ENCODE peak calls at places on chromosomes 12 and 14, in five cellular contexts. P, Y, L, T and K are unnamed samples.

GRCh38 chr14:38389666-38390065 is 133.8 kb upstream of the CLEC14A start:
- DNase-seq in L (no peak), Y (no peak), P (no peak), T (no peak), K (no peak)

GRCh38 chr14:99946652-99947489 is 118.4 kb upstream of the EVL start:
- DNase-seq in P (peak; percentile 44), Y (no peak), T (peak; percentile 26), L (peak; percentile 22), K (peak; percentile 72)

GRCh38 chr14:96938946-96939345 is 141.8 kb downstream of the VRK1 start:
- DNase-seq in L (no peak), T (peak; percentile 60), P (no peak), Y (no peak), K (peak; percentile 30)

GRCh38 chr14:91154851-91155625 is 41.2 kb downstream of the DGLUCY start:
- DNase-seq in Y (no peak), P (peak; percentile 64), T (peak; percentile 9), L (peak; percentile 25), K (no peak)

GRCh38 chr12:27319394-27319793 is 13.2 kb upstream of the BMAL2 start:
- DNase-seq in L (no peak), T (no peak), Y (no peak), P (no peak), K (no peak)

GRCh38 chr14:96362071-96362964 is 823 bp downstream of the ATG2B start:
- DNase-seq in Y (peak; percentile 39), L (peak; percentile 39), T (peak; percentile 88), P (no peak), K (peak; percentile 18)

GRCh38 chr12:108289342-108290131 is 49.6 kb downstream of the CMKLR1 start:
- DNase-seq in L (no peak), P (no peak), T (no peak), Y (peak; percentile 73), K (no peak)

GRCh38 chr12:116547955-116548471 is 11.2 kb upstream of the MAP1LC3B2 start:
- DNase-seq in T (no peak), P (no peak), L (peak; percentile 63), Y (no peak), K (no peak)

GRCh38 chr12:75115748-75116147 is 93.9 kb downstream of the KCNC2 start:
- DNase-seq in L (no peak), P (no peak), T (no peak), Y (no peak), K (no peak)

GRCh38 chr12:80857311-80857710 is 80.4 kb downstream of the LIN7A start:
- DNase-seq in Y (no peak), P (no peak), T (no peak), L (no peak), K (no peak)

GRCh38 chr12:108850854-108851573 is 6.4 kb downstream of the SSH1 start:
- DNase-seq in T (peak; percentile 40), L (peak; percentile 36), P (no peak), Y (no peak), K (peak; percentile 65)

GRCh38 chr12:101200824-101201223 is 9.2 kb downstream of the SLC5A8 start:
- DNase-seq in P (no peak), Y (no peak), T (no peak), L (no peak), K (no peak)

GRCh38 chr12:121669525-121669908 is at the start of gene MORN3:
- DNase-seq in L (no peak), Y (no peak), T (no peak), P (no peak), K (no peak)

GRCh38 chr12:94416613-94417012 is 43.1 kb downstream of the CEP83 start:
- DNase-seq in P (no peak), Y (no peak), L (no peak), T (no peak), K (no peak)

GRCh38 chr14:39302124-39302810 is 68.6 kb downstream of the MIA2 start:
- DNase-seq in T (no peak), Y (no peak), P (no peak), L (no peak), K (no peak)

GRCh38 chr14:52355016-52355430 is 40.9 kb downstream of the PTGER2 start:
- DNase-seq in P (no peak), T (no peak), L (no peak), Y (no peak), K (no peak)

GRCh38 chr12:22657538-22657937 is 32.6 kb downstream of the ETNK1 start:
- DNase-seq in Y (no peak), T (no peak), L (no peak), P (no peak), K (no peak)

GRCh38 chr12:13379531-13379930 is 183.0 kb downstream of the EMP1 start:
- DNase-seq in T (no peak), L (no peak), Y (no peak), P (no peak), K (no peak)

GRCh38 chr14:75293920-75294648 is 15.5 kb downstream of the FOS start:
- DNase-seq in Y (peak; percentile 93), T (peak; percentile 95), P (peak; percentile 96), L (peak; percentile 91), K (peak; percentile 99)

GRCh38 chr14:75294649-75295033 is 16.0 kb downstream of the FOS start:
- DNase-seq in L (no peak), P (no peak), T (no peak), Y (no peak), K (peak; percentile 23)

GRCh38 chr14:75292886-75293285 is 14.3 kb downstream of the FOS start:
- DNase-seq in L (no peak), P (no peak), Y (no peak), T (no peak), K (no peak)

GRCh38 chr14:75295491-75296338 is 17.1 kb downstream of the FOS start:
- DNase-seq in P (peak; percentile 83), T (peak; percentile 72), L (peak; percentile 81), Y (peak; percentile 87), K (peak; percentile 51)

DNA sequence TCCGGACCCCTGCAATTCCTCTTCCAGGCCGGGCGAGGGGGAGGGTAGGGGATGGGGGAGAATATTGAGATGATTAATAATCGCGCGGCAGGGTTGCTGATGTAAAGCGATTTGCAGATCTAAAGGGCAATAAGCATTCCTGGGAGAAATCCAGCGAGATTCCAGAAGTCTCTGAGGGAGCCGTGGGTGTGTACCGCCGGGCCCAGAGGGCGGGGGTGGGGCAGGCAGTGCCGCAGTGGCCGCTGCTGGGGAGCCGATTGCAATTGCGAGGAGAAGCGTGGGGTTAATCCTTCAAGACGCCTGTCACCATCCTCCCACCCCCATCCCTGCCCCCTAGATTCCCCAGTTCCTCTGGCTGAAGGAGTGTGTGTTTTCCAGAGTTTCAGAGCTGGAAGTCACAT is 16.4 kb downstream of the FOS start:
- DNase-seq in P (peak; percentile 70), Y (peak; percentile 78), T (peak; percentile 56), L (peak; percentile 38), K (no peak)
- TF ChIP-seq POLR2A in P (no peak), Y (no peak), T (no peak), L (peak; percentile 71), K (no peak)

DNA sequence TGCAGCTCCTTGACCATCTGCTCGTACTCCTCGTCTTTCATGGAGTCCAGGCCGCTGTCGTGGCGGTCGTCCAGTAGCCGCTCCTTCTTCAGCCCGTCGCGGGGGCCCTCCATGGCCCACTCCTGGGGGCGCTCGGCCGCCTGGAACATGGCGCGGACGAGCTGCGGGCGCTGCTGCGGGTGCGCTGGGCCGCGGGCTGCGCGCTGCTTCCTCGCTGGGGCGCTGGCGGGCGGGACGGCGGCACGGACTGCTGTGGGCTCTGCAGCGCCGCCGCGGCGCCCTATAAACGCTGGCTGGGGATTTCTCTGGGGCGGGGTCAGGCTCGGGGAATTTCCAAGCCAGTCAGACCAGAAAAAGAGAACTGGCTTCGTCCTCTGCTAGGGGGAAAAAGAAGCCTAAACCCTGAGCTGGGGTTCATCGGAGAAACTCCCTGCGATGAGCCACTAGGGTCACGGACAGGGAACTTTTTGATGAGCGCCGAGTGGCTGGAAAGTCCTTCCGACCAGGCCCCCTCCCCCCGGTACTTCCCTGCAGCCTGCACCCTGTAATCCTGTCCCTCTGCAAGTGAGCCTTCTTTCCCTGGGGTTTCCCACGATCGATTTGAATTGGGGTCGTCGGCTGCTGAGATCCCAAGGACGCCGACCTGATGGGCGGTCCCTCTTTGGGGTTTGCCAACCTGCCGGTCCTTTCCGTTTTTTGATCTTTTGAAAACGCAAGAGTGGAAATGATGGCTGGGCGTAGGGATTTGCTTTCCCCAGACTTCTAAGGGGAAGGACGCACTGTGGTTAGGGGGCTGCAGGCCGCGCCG is at the start of gene NFKBIA:
- DNase-seq in P (peak; percentile 91), Y (peak; percentile 89), L (peak; percentile 89), T (peak; percentile 89), K (peak; percentile 71)
- TF ChIP-seq POLR2A in P (peak; percentile 97), Y (no peak), L (peak; percentile 97), T (peak; percentile 96), K (peak; percentile 98)

GRCh38 chr12:106584104-106585064 is 1.6 kb downstream of the RFX4 start:
- DNase-seq in Y (no peak), T (no peak), P (no peak), L (no peak), K (peak; percentile 11)
- TF ChIP-seq POLR2A in Y (no peak), T (no peak), P (no peak), L (no peak), K (no peak)

DNA sequence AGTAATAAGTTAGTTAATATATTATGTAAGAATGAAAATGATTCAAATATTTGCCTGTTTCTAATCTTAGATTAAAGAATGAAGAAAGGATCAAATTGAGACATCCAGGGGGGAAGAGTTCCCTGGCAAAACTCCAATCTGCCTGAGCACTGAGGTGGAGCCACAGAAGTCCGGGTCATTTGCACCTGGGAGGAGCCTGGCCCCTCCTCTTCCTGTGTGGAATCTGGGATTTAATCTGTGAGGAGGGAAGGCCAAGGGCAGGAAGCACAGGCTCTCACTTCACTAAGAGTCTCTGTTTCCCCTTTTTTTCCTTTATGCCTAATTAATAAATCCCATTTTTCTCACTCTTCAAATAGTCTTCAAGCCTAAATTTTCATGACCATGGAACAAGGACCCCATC is 599.5 kb downstream of the FLRT2 start:
- DNase-seq in L (no peak), P (no peak), Y (no peak), T (no peak), K (no peak)
- TF ChIP-seq POLR2A in L (no peak), P (no peak), Y (no peak), T (no peak), K (no peak)

DNA sequence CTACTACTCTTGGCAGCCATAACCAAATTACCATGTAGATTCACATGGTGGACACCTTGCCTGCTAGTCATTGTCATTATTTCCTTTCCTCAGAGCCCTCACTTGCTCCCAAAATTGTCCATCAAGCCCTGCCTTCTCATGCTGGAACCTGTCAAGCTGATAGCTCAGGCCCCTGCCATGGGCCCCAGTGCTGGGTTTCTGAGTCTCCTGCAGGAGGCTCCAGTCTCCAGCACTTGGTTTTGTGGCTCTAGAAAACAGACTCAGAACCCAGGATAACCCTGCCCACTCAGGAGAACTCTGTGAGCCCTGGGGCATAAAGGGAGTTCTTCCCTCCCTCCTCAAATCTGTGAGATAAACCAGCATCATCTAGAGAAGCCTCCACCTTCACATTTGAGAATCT is 10.8 kb downstream of the KRT71 start:
- DNase-seq in Y (no peak), P (no peak), L (no peak), T (no peak), K (no peak)
- TF ChIP-seq POLR2A in Y (no peak), P (no peak), L (no peak), T (no peak), K (no peak)

GRCh38 chr12:52913424-52913821 is 8.5 kb upstream of the KRT8 start:
- DNase-seq in P (no peak), L (no peak), T (no peak), Y (no peak), K (no peak)
- TF ChIP-seq POLR2A in P (no peak), L (no peak), T (no peak), Y (no peak), K (no peak)